ENCODE peak calls at places on chromosome 21, in nine cellular contexts. One of them, this sample, is unnamed.

GRCh38 chr21:38170283-38170682 is 86.5 kb upstream of the KCNJ15 start:
- DNase-seq in cerebellar nuclear complex: no peak
- DNase-seq in lung microvascular endothelial cell: peak; percentile 17
- DNase-seq in left colon: no peak
- DNase-seq in left ventricle myocardium superior: no peak
- DNase-seq in AG04449: no peak
- DNase-seq in HEK293T: no peak
- DNase-seq in H9: peak; percentile 65
- DNase-seq in omental fat pad: no peak
- DNase-seq in this sample: no peak

GRCh38 chr21:42520628-42521253 is 7.1 kb downstream of the SLC37A1 start:
- DNase-seq in cerebellar nuclear complex: no peak
- DNase-seq in lung microvascular endothelial cell: no peak
- DNase-seq in left colon: no peak
- DNase-seq in left ventricle myocardium superior: no peak
- DNase-seq in AG04449: no peak
- DNase-seq in HEK293T: no peak
- DNase-seq in H9: peak; percentile 63
- DNase-seq in omental fat pad: no peak
- DNase-seq in this sample: no peak

GRCh38 chr21:36705679-36706481 is 7.0 kb downstream of the SIM2 start:
- DNase-seq in cerebellar nuclear complex: no peak
- DNase-seq in lung microvascular endothelial cell: no peak
- DNase-seq in left colon: no peak
- DNase-seq in left ventricle myocardium superior: no peak
- DNase-seq in AG04449: no peak
- DNase-seq in HEK293T: no peak
- DNase-seq in H9: peak; percentile 81
- DNase-seq in omental fat pad: no peak
- DNase-seq in this sample: no peak

GRCh38 chr21:45236481-45236880 is 51.2 kb downstream of the POFUT2 start:
- DNase-seq in cerebellar nuclear complex: no peak
- DNase-seq in lung microvascular endothelial cell: no peak
- DNase-seq in left colon: no peak
- DNase-seq in left ventricle myocardium superior: no peak
- DNase-seq in AG04449: no peak
- DNase-seq in HEK293T: no peak
- DNase-seq in H9: no peak
- DNase-seq in omental fat pad: no peak
- DNase-seq in this sample: no peak

GRCh38 chr21:42343101-42343500 is 7.7 kb downstream of the TFF2 start:
- DNase-seq in cerebellar nuclear complex: no peak
- DNase-seq in lung microvascular endothelial cell: no peak
- DNase-seq in left colon: peak; percentile 20
- DNase-seq in left ventricle myocardium superior: no peak
- DNase-seq in AG04449: no peak
- DNase-seq in HEK293T: no peak
- DNase-seq in H9: peak; percentile 15
- DNase-seq in omental fat pad: no peak
- DNase-seq in this sample: no peak

GRCh38 chr21:34844033-34844923 is 175.5 kb downstream of the CLIC6 start:
- DNase-seq in cerebellar nuclear complex: no peak
- DNase-seq in lung microvascular endothelial cell: peak; percentile 44
- DNase-seq in left colon: peak; percentile 49
- DNase-seq in left ventricle myocardium superior: peak; percentile 61
- DNase-seq in AG04449: no peak
- DNase-seq in HEK293T: no peak
- DNase-seq in H9: no peak
- DNase-seq in omental fat pad: no peak
- DNase-seq in this sample: peak; percentile 81

GRCh38 chr21:16842716-16843115 is 670.1 kb upstream of the CXADR start:
- DNase-seq in cerebellar nuclear complex: no peak
- DNase-seq in lung microvascular endothelial cell: no peak
- DNase-seq in left colon: no peak
- DNase-seq in left ventricle myocardium superior: no peak
- DNase-seq in AG04449: no peak
- DNase-seq in HEK293T: no peak
- DNase-seq in H9: no peak
- DNase-seq in omental fat pad: no peak
- DNase-seq in this sample: no peak

GRCh38 chr21:44087426-44088400 is 19.5 kb upstream of the PWP2 start:
- DNase-seq in cerebellar nuclear complex: no peak
- DNase-seq in lung microvascular endothelial cell: no peak
- DNase-seq in left colon: no peak
- DNase-seq in left ventricle myocardium superior: no peak
- DNase-seq in AG04449: no peak
- DNase-seq in HEK293T: no peak
- DNase-seq in H9: no peak
- DNase-seq in omental fat pad: no peak
- DNase-seq in this sample: peak; percentile 77

GRCh38 chr21:44353200-44353970 is at the start of gene TRPM2:
- DNase-seq in cerebellar nuclear complex: no peak
- DNase-seq in lung microvascular endothelial cell: no peak
- DNase-seq in left colon: no peak
- DNase-seq in left ventricle myocardium superior: peak; percentile 79
- DNase-seq in AG04449: no peak
- DNase-seq in HEK293T: no peak
- DNase-seq in H9: no peak
- DNase-seq in omental fat pad: no peak
- DNase-seq in this sample: peak; percentile 91

GRCh38 chr21:33473344-33473743 is 6.4 kb downstream of the TMEM50B start:
- DNase-seq in cerebellar nuclear complex: no peak
- DNase-seq in lung microvascular endothelial cell: no peak
- DNase-seq in left colon: no peak
- DNase-seq in left ventricle myocardium superior: no peak
- DNase-seq in AG04449: no peak
- DNase-seq in HEK293T: no peak
- DNase-seq in H9: no peak
- DNase-seq in omental fat pad: no peak
- DNase-seq in this sample: no peak

GRCh38 chr21:42081138-42081537 is 10.0 kb downstream of the UMODL1 start:
- DNase-seq in cerebellar nuclear complex: no peak
- DNase-seq in lung microvascular endothelial cell: no peak
- DNase-seq in left colon: no peak
- DNase-seq in left ventricle myocardium superior: no peak
- DNase-seq in AG04449: no peak
- DNase-seq in HEK293T: no peak
- DNase-seq in H9: no peak
- DNase-seq in omental fat pad: no peak
- DNase-seq in this sample: peak; percentile 13

GRCh38 chr21:46477765-46478164 is 19.1 kb downstream of the DIP2A start:
- DNase-seq in cerebellar nuclear complex: no peak
- DNase-seq in lung microvascular endothelial cell: no peak
- DNase-seq in left colon: no peak
- DNase-seq in left ventricle myocardium superior: no peak
- DNase-seq in AG04449: no peak
- DNase-seq in HEK293T: no peak
- DNase-seq in H9: no peak
- DNase-seq in omental fat pad: no peak
- DNase-seq in this sample: no peak

GRCh38 chr21:32245971-32246370 is 32.9 kb downstream of the MIS18A start:
- DNase-seq in cerebellar nuclear complex: no peak
- DNase-seq in lung microvascular endothelial cell: no peak
- DNase-seq in left colon: no peak
- DNase-seq in left ventricle myocardium superior: no peak
- DNase-seq in AG04449: no peak
- DNase-seq in HEK293T: no peak
- DNase-seq in H9: no peak
- DNase-seq in omental fat pad: no peak
- DNase-seq in this sample: no peak

GRCh38 chr21:32329331-32329730 is 30.7 kb downstream of the MRAP start:
- DNase-seq in cerebellar nuclear complex: no peak
- DNase-seq in lung microvascular endothelial cell: peak; percentile 70
- DNase-seq in left colon: no peak
- DNase-seq in left ventricle myocardium superior: no peak
- DNase-seq in AG04449: no peak
- DNase-seq in HEK293T: no peak
- DNase-seq in H9: no peak
- DNase-seq in omental fat pad: no peak
- DNase-seq in this sample: no peak

GRCh38 chr21:31795992-31796391 is 64.1 kb upstream of the SCAF4 start:
- DNase-seq in cerebellar nuclear complex: no peak
- DNase-seq in lung microvascular endothelial cell: no peak
- DNase-seq in left colon: no peak
- DNase-seq in left ventricle myocardium superior: no peak
- DNase-seq in AG04449: no peak
- DNase-seq in HEK293T: no peak
- DNase-seq in H9: no peak
- DNase-seq in omental fat pad: no peak
- DNase-seq in this sample: no peak

GRCh38 chr21:32007461-32007860 is 134.6 kb downstream of the HUNK start:
- DNase-seq in cerebellar nuclear complex: no peak
- DNase-seq in lung microvascular endothelial cell: no peak
- DNase-seq in left colon: no peak
- DNase-seq in left ventricle myocardium superior: no peak
- DNase-seq in AG04449: peak; percentile 28
- DNase-seq in HEK293T: no peak
- DNase-seq in H9: no peak
- DNase-seq in omental fat pad: no peak
- DNase-seq in this sample: no peak

GRCh38 chr21:35136586-35137254 is 87.6 kb upstream of the RUNX1 start:
- DNase-seq in cerebellar nuclear complex: no peak
- DNase-seq in lung microvascular endothelial cell: no peak
- DNase-seq in left colon: no peak
- DNase-seq in left ventricle myocardium superior: no peak
- DNase-seq in AG04449: no peak
- DNase-seq in HEK293T: no peak
- DNase-seq in H9: no peak
- DNase-seq in omental fat pad: no peak
- DNase-seq in this sample: no peak

GRCh38 chr21:16713331-16714114 is 799.3 kb upstream of the CXADR start:
- DNase-seq in cerebellar nuclear complex: no peak
- DNase-seq in lung microvascular endothelial cell: peak; percentile 74
- DNase-seq in left colon: no peak
- DNase-seq in left ventricle myocardium superior: no peak
- DNase-seq in AG04449: no peak
- DNase-seq in HEK293T: no peak
- DNase-seq in H9: no peak
- DNase-seq in omental fat pad: no peak
- DNase-seq in this sample: no peak

GRCh38 chr21:38567577-38568360 is 69.5 kb upstream of the ERG start:
- DNase-seq in cerebellar nuclear complex: no peak
- DNase-seq in lung microvascular endothelial cell: no peak
- DNase-seq in left colon: no peak
- DNase-seq in left ventricle myocardium superior: no peak
- DNase-seq in AG04449: no peak
- DNase-seq in HEK293T: no peak
- DNase-seq in H9: no peak
- DNase-seq in omental fat pad: no peak
- DNase-seq in this sample: no peak

GRCh38 chr21:17931080-17931479 is 111.9 kb upstream of the C21orf91 start:
- DNase-seq in cerebellar nuclear complex: no peak
- DNase-seq in lung microvascular endothelial cell: no peak
- DNase-seq in left colon: no peak
- DNase-seq in left ventricle myocardium superior: no peak
- DNase-seq in AG04449: no peak
- DNase-seq in HEK293T: no peak
- DNase-seq in H9: no peak
- DNase-seq in omental fat pad: no peak
- DNase-seq in this sample: no peak

GRCh38 chr21:25953659-25954058 is 216.9 kb downstream of the APP start:
- DNase-seq in cerebellar nuclear complex: no peak
- DNase-seq in lung microvascular endothelial cell: peak; percentile 89
- DNase-seq in left colon: no peak
- DNase-seq in left ventricle myocardium superior: no peak
- DNase-seq in AG04449: no peak
- DNase-seq in HEK293T: no peak
- DNase-seq in H9: no peak
- DNase-seq in omental fat pad: no peak
- DNase-seq in this sample: no peak

GRCh38 chr21:45075606-45076244 is 1.3 kb downstream of the ADARB1 start:
- DNase-seq in cerebellar nuclear complex: no peak
- DNase-seq in lung microvascular endothelial cell: no peak
- DNase-seq in left colon: no peak
- DNase-seq in left ventricle myocardium superior: no peak
- DNase-seq in AG04449: no peak
- DNase-seq in HEK293T: no peak
- DNase-seq in H9: no peak
- DNase-seq in omental fat pad: no peak
- DNase-seq in this sample: no peak

GRCh38 chr21:39033878-39034589 is 149.2 kb downstream of the PSMG1 start:
- DNase-seq in cerebellar nuclear complex: no peak
- DNase-seq in lung microvascular endothelial cell: peak; percentile 62
- DNase-seq in left colon: peak; percentile 94
- DNase-seq in left ventricle myocardium superior: peak; percentile 53
- DNase-seq in AG04449: no peak
- DNase-seq in HEK293T: no peak
- DNase-seq in H9: no peak
- DNase-seq in omental fat pad: no peak
- DNase-seq in this sample: no peak

GRCh38 chr21:37257967-37258877 is 8.9 kb downstream of the VPS26C start:
- DNase-seq in cerebellar nuclear complex: peak; percentile 32
- DNase-seq in lung microvascular endothelial cell: peak; percentile 70
- DNase-seq in left colon: peak; percentile 54
- DNase-seq in left ventricle myocardium superior: peak; percentile 68
- DNase-seq in AG04449: no peak
- DNase-seq in HEK293T: no peak
- DNase-seq in H9: peak; percentile 84
- DNase-seq in omental fat pad: no peak
- DNase-seq in this sample: peak; percentile 76

GRCh38 chr21:18252686-18253085 is 8.1 kb downstream of the CHODL start:
- DNase-seq in cerebellar nuclear complex: no peak
- DNase-seq in lung microvascular endothelial cell: no peak
- DNase-seq in left colon: no peak
- DNase-seq in left ventricle myocardium superior: no peak
- DNase-seq in AG04449: no peak
- DNase-seq in HEK293T: no peak
- DNase-seq in H9: no peak
- DNase-seq in omental fat pad: no peak
- DNase-seq in this sample: no peak

GRCh38 chr21:28516996-28517592 is 475.6 kb downstream of the LTN1 start:
- DNase-seq in cerebellar nuclear complex: no peak
- DNase-seq in lung microvascular endothelial cell: peak; percentile 69
- DNase-seq in left colon: peak; percentile 43
- DNase-seq in left ventricle myocardium superior: peak; percentile 79
- DNase-seq in AG04449: no peak
- DNase-seq in HEK293T: peak; percentile 71
- DNase-seq in H9: peak; percentile 92
- DNase-seq in omental fat pad: no peak
- DNase-seq in this sample: peak; percentile 64

GRCh38 chr21:19049567-19049966 is 646.0 kb upstream of the TMPRSS15 start:
- DNase-seq in cerebellar nuclear complex: no peak
- DNase-seq in lung microvascular endothelial cell: no peak
- DNase-seq in left colon: no peak
- DNase-seq in left ventricle myocardium superior: no peak
- DNase-seq in AG04449: no peak
- DNase-seq in HEK293T: no peak
- DNase-seq in H9: no peak
- DNase-seq in omental fat pad: no peak
- DNase-seq in this sample: no peak

GRCh38 chr21:38989745-38990423 is 184.2 kb downstream of the ETS2 start:
- DNase-seq in cerebellar nuclear complex: no peak
- DNase-seq in lung microvascular endothelial cell: peak; percentile 77
- DNase-seq in left colon: peak; percentile 52
- DNase-seq in left ventricle myocardium superior: peak; percentile 52
- DNase-seq in AG04449: peak; percentile 42
- DNase-seq in HEK293T: peak; percentile 64
- DNase-seq in H9: no peak
- DNase-seq in omental fat pad: no peak
- DNase-seq in this sample: no peak

GRCh38 chr21:41678016-41678935 is 88.6 kb downstream of the RIPK4 start:
- DNase-seq in cerebellar nuclear complex: no peak
- DNase-seq in lung microvascular endothelial cell: peak; percentile 33
- DNase-seq in left colon: peak; percentile 84
- DNase-seq in left ventricle myocardium superior: no peak
- DNase-seq in AG04449: no peak
- DNase-seq in HEK293T: no peak
- DNase-seq in H9: no peak
- DNase-seq in omental fat pad: no peak
- DNase-seq in this sample: no peak

GRCh38 chr21:42084079-42084478 is 13.0 kb downstream of the UMODL1 start:
- DNase-seq in cerebellar nuclear complex: no peak
- DNase-seq in lung microvascular endothelial cell: no peak
- DNase-seq in left colon: no peak
- DNase-seq in left ventricle myocardium superior: no peak
- DNase-seq in AG04449: no peak
- DNase-seq in HEK293T: no peak
- DNase-seq in H9: no peak
- DNase-seq in omental fat pad: no peak
- DNase-seq in this sample: no peak

GRCh38 chr21:46363698-46364097 is 39.7 kb downstream of the PCNT start:
- DNase-seq in cerebellar nuclear complex: no peak
- DNase-seq in lung microvascular endothelial cell: no peak
- DNase-seq in left colon: no peak
- DNase-seq in left ventricle myocardium superior: no peak
- DNase-seq in AG04449: no peak
- DNase-seq in HEK293T: no peak
- DNase-seq in H9: peak; percentile 43
- DNase-seq in omental fat pad: no peak
- DNase-seq in this sample: peak; percentile 50